ENCODE peak calls at places on chromosome 14, in nine cellular contexts. One of them, this sample, is unnamed.

GRCh38 chr14:36271939-36272907 is 48.2 kb downstream of the MBIP start:
- DNase-seq in iris pigment epithelial cell: peak; percentile 11
- DNase-seq in AG09309: no peak
- DNase-seq in BJ: no peak
- DNase-seq in cardiac fibroblast: peak; percentile 9
- DNase-seq in memory B cell: no peak
- DNase-seq in ACHN: peak; percentile 3
- DNase-seq in endothelial cell: no peak
- DNase-seq in HTR-8/SVneo: no peak
- DNase-seq in this sample: no peak

GRCh38 chr14:101075025-101075800 is 171.7 kb upstream of the RTL1 start:
- DNase-seq in cardiac fibroblast: no peak
- DNase-seq in iris pigment epithelial cell: no peak
- DNase-seq in HTR-8/SVneo: no peak
- DNase-seq in AG09309: no peak
- DNase-seq in endothelial cell: no peak
- DNase-seq in ACHN: no peak
- DNase-seq in memory B cell: no peak
- DNase-seq in BJ: no peak
- DNase-seq in this sample: no peak

GRCh38 chr14:99349721-99350495 is 77.9 kb upstream of the BCL11B start:
- DNase-seq in HTR-8/SVneo: no peak
- DNase-seq in memory B cell: no peak
- DNase-seq in BJ: no peak
- DNase-seq in iris pigment epithelial cell: no peak
- DNase-seq in cardiac fibroblast: no peak
- DNase-seq in endothelial cell: no peak
- DNase-seq in ACHN: no peak
- DNase-seq in AG09309: no peak
- DNase-seq in this sample: no peak

GRCh38 chr14:106518054-106518943 is 991.9 kb downstream of the TMEM121 start:
- DNase-seq in ACHN: no peak
- DNase-seq in endothelial cell: no peak
- DNase-seq in AG09309: no peak
- DNase-seq in cardiac fibroblast: no peak
- DNase-seq in iris pigment epithelial cell: no peak
- DNase-seq in BJ: no peak
- DNase-seq in HTR-8/SVneo: no peak
- DNase-seq in memory B cell: peak; percentile 80
- DNase-seq in this sample: no peak

GRCh38 chr14:104450811-104451401 is 128.7 kb upstream of the C14orf180 start:
- DNase-seq in memory B cell: no peak
- DNase-seq in endothelial cell: no peak
- DNase-seq in BJ: no peak
- DNase-seq in AG09309: no peak
- DNase-seq in HTR-8/SVneo: no peak
- DNase-seq in cardiac fibroblast: no peak
- DNase-seq in iris pigment epithelial cell: no peak
- DNase-seq in ACHN: no peak
- DNase-seq in this sample: no peak

GRCh38 chr14:49634547-49635334 is at the start of gene DNAAF2:
- DNase-seq in endothelial cell: peak; percentile 57
- DNase-seq in ACHN: peak; percentile 74
- DNase-seq in memory B cell: peak; percentile 72
- DNase-seq in HTR-8/SVneo: peak; percentile 36
- DNase-seq in cardiac fibroblast: peak; percentile 79
- DNase-seq in iris pigment epithelial cell: peak; percentile 77
- DNase-seq in AG09309: no peak
- DNase-seq in BJ: no peak
- DNase-seq in this sample: peak; percentile 73

GRCh38 chr14:61184117-61184516 is 97.0 kb downstream of the TMEM30B start:
- DNase-seq in cardiac fibroblast: peak; percentile 96
- DNase-seq in memory B cell: no peak
- DNase-seq in endothelial cell: no peak
- DNase-seq in AG09309: peak; percentile 66
- DNase-seq in ACHN: no peak
- DNase-seq in iris pigment epithelial cell: peak; percentile 92
- DNase-seq in HTR-8/SVneo: peak; percentile 78
- DNase-seq in BJ: peak; percentile 87
- DNase-seq in this sample: peak; percentile 79

GRCh38 chr14:32932921-32933622 is 5.6 kb upstream of the NPAS3 start:
- DNase-seq in memory B cell: no peak
- DNase-seq in iris pigment epithelial cell: no peak
- DNase-seq in endothelial cell: peak; percentile 45
- DNase-seq in BJ: no peak
- DNase-seq in HTR-8/SVneo: no peak
- DNase-seq in cardiac fibroblast: no peak
- DNase-seq in ACHN: no peak
- DNase-seq in AG09309: no peak
- DNase-seq in this sample: no peak

GRCh38 chr14:90559811-90560492 is 163.1 kb downstream of the CALM1 start:
- DNase-seq in AG09309: no peak
- DNase-seq in iris pigment epithelial cell: no peak
- DNase-seq in endothelial cell: no peak
- DNase-seq in BJ: no peak
- DNase-seq in ACHN: no peak
- DNase-seq in memory B cell: no peak
- DNase-seq in HTR-8/SVneo: no peak
- DNase-seq in cardiac fibroblast: no peak
- DNase-seq in this sample: no peak

GRCh38 chr14:38536376-38537038 is 280.6 kb upstream of the CLEC14A start:
- DNase-seq in HTR-8/SVneo: no peak
- DNase-seq in memory B cell: no peak
- DNase-seq in ACHN: no peak
- DNase-seq in AG09309: no peak
- DNase-seq in cardiac fibroblast: no peak
- DNase-seq in endothelial cell: no peak
- DNase-seq in iris pigment epithelial cell: peak; percentile 15
- DNase-seq in BJ: no peak
- DNase-seq in this sample: peak; percentile 12

GRCh38 chr14:95463173-95463901 is 53.1 kb downstream of the SYNE3 start:
- DNase-seq in cardiac fibroblast: no peak
- DNase-seq in ACHN: no peak
- DNase-seq in AG09309: no peak
- DNase-seq in iris pigment epithelial cell: no peak
- DNase-seq in BJ: no peak
- DNase-seq in memory B cell: peak; percentile 8
- DNase-seq in endothelial cell: no peak
- DNase-seq in HTR-8/SVneo: no peak
- DNase-seq in this sample: no peak

GRCh38 chr14:25055998-25056687 is 6.2 kb upstream of the STXBP6 start:
- DNase-seq in endothelial cell: no peak
- DNase-seq in BJ: no peak
- DNase-seq in AG09309: no peak
- DNase-seq in memory B cell: no peak
- DNase-seq in iris pigment epithelial cell: peak; percentile 14
- DNase-seq in HTR-8/SVneo: no peak
- DNase-seq in ACHN: no peak
- DNase-seq in cardiac fibroblast: peak; percentile 23
- DNase-seq in this sample: no peak

GRCh38 chr14:55802986-55803431 is 223.0 kb downstream of the KTN1 start:
- DNase-seq in iris pigment epithelial cell: peak; percentile 68
- DNase-seq in endothelial cell: no peak
- DNase-seq in ACHN: peak; percentile 37
- DNase-seq in cardiac fibroblast: peak; percentile 71
- DNase-seq in memory B cell: no peak
- DNase-seq in AG09309: no peak
- DNase-seq in BJ: no peak
- DNase-seq in HTR-8/SVneo: peak; percentile 27
- DNase-seq in this sample: peak; percentile 19

GRCh38 chr14:96717116-96717515 is 80.1 kb upstream of the VRK1 start:
- DNase-seq in endothelial cell: no peak
- DNase-seq in memory B cell: no peak
- DNase-seq in BJ: no peak
- DNase-seq in HTR-8/SVneo: no peak
- DNase-seq in cardiac fibroblast: no peak
- DNase-seq in ACHN: no peak
- DNase-seq in iris pigment epithelial cell: no peak
- DNase-seq in AG09309: no peak
- DNase-seq in this sample: no peak

This sample was measured in HFFc6.